ENCODE peak calls at places on chromosomes 7 and 10, in eight cellular contexts. Z is mesenchymal stem cell; M is right lobe of liver; L is PC-3; R is dorsolateral prefrontal cortex; G is fibroblast of lung; D is GM23248; E is naive thymus-derived CD4-positive, alpha-beta T cell. X is an unnamed sample.

GRCh38 chr7:85184599-85185354 is 2.1 kb downstream of the SEMA3D start:
- DNase-seq in E (no peak), D (peak), Z (peak), G (peak), L (peak), R (no peak), M (no peak), X (no peak)

GRCh38 chr7:107660381-107661080 is at the start of gene SLC26A4:
- DNase-seq in Z (no peak), R (no peak), M (no peak), D (peak), E (no peak), L (no peak), G (no peak), X (no peak)

GRCh38 chr7:148395990-148396716 is 194.4 kb upstream of the C7orf33 start:
- DNase-seq in Z (no peak), R (no peak), L (no peak), D (no peak), E (no peak), M (no peak), G (no peak), X (no peak)

GRCh38 chr10:103554488-103555320 is 61.2 kb downstream of the NEURL1 start:
- DNase-seq in R (peak), D (peak), M (no peak), E (no peak), L (peak), Z (peak), G (peak), X (peak)

GRCh38 chr10:119423911-119424590 is 118.5 kb downstream of the RGS10 start:
- DNase-seq in G (no peak), E (no peak), Z (no peak), D (no peak), L (no peak), R (no peak), M (no peak), X (no peak)

GRCh38 chr7:107838816-107839584 is 36.0 kb upstream of the SLC26A3 start:
- DNase-seq in M (no peak), G (no peak), Z (no peak), D (no peak), E (no peak), R (no peak), L (no peak), X (no peak)

GRCh38 chr7:134515569-134516468 is 11.5 kb upstream of the AKR1B10 start:
- DNase-seq in L (peak), G (peak), Z (peak), R (no peak), E (no peak), D (peak), M (no peak), X (peak)

GRCh38 chr10:130740166-130740565 is 571.4 kb downstream of the TCERG1L start:
- DNase-seq in D (no peak), G (no peak), L (no peak), Z (no peak), E (no peak), R (no peak), M (no peak), X (no peak)

GRCh38 chr10:75295901-75296441 is 60.2 kb upstream of the COMTD1 start:
- DNase-seq in M (no peak), Z (peak), E (no peak), D (peak), G (peak), L (no peak), R (no peak), X (no peak)

GRCh38 chr7:7895754-7896153 is 72.8 kb upstream of the GLCCI1 start:
- DNase-seq in R (no peak), Z (no peak), E (no peak), L (no peak), M (no peak), G (no peak), D (no peak), X (no peak)

GRCh38 chr10:72105675-72106074 is 17.3 kb upstream of the SPOCK2 start:
- DNase-seq in L (no peak), Z (no peak), E (no peak), M (no peak), R (no peak), D (no peak), G (no peak), X (no peak)

GRCh38 chr10:34148258-34148657 is 666.8 kb downstream of the PARD3 start:
- DNase-seq in E (no peak), M (no peak), G (no peak), D (no peak), L (no peak), R (no peak), Z (no peak), X (no peak)

GRCh38 chr7:69898189-69898588 is 299.9 kb downstream of the AUTS2 start:
- DNase-seq in R (no peak), M (no peak), D (no peak), E (no peak), G (no peak), L (no peak), Z (no peak), X (no peak)

GRCh38 chr10:45420453-45421192 is 46.6 kb downstream of the ALOX5 start:
- DNase-seq in G (peak), R (peak), E (peak), L (peak), Z (no peak), D (peak), M (peak), X (peak)

GRCh38 chr7:117269895-117270294 is 53.0 kb downstream of the WNT2 start:
- DNase-seq in R (no peak), M (no peak), Z (peak), E (no peak), G (peak), D (peak), L (peak), X (no peak)

GRCh38 chr10:76444034-76444800 is 1012.8 kb downstream of the LRMDA start:
- DNase-seq in L (peak), M (no peak), Z (peak), G (peak), R (no peak), D (peak), E (no peak), X (no peak)

GRCh38 chr10:81104494-81104893 is 566.8 kb downstream of the SH2D4B start:
- DNase-seq in G (no peak), D (no peak), M (no peak), R (no peak), L (no peak), E (no peak), Z (no peak), X (no peak)

DNA sequence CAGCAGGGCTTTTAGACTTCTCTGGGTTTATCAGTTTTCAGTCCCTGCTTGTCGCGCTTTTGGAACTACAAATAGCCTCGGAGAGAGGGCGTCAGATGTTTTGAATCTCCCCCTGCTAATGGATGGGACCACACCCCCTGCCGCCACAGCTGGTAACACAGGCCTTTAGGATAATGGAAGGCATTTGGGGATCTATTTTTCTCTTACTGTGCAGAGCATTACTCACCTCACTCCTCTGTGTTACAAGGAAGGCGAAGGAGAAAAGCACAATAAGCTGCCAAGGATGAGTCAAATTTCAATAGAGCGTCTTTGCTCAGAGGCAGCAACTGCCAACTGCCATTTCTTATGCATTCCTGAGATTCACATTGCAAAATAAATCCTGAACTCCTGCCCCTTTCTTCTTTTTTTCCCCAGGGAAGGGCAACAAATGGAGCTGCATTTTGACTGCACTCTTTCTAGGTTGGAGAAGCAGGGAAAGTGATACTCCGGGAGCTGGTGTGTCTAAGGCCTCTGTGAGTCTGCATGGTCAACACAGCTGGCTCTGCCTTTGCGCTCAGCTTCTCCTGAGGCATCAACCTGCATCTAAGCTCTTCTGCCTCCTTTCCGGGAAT is 31.5 kb upstream of the SMNDC1 start:
- DNase-seq in G (peak), D (peak), E (no peak), L (peak), M (no peak), Z (peak), R (no peak), X (peak)
- H3K27ac ChIP-seq in G (peak), D (peak), E (no peak), L (peak), M (no peak), Z (peak), R (peak), X (peak)

DNA sequence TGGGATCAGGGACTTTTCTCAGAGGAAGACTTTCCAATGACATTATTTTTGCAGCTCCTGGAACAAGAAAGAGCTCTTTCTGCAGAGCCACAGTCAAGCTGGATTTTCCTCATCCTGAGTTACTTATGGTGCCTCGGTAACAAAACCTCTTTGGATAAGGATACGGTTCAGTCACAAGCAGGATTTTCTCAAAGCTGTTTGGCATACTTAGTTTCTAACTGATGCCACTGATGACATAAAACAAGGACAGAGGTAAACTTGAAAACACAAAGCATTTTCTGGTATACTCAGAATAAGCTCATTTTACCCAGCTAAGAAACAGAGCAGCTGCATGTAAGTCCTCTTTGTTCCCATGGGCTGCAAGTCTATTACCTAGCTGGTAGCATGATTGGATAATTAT is 340.9 kb upstream of the MEOX2 start:
- DNase-seq in D (peak), M (no peak), G (no peak), Z (peak), E (no peak), R (no peak), L (no peak), X (no peak)
- H3K27ac ChIP-seq in D (peak), M (no peak), G (no peak), Z (no peak), E (no peak), R (no peak), L (no peak), X (peak)

GRCh38 chr7:75738604-75738974 is at the start of gene HIP1:
- DNase-seq in G (no peak), M (no peak), D (no peak), R (no peak), L (no peak), E (no peak), Z (no peak), X (no peak)
- H3K27ac ChIP-seq in G (peak), M (peak), D (peak), R (peak), L (peak), E (peak), Z (peak), X (peak)

GRCh38 chr10:93436577-93436976 is 45.6 kb downstream of the MYOF start:
- DNase-seq in G (peak), Z (peak), L (peak), M (no peak), E (no peak), D (peak), R (no peak), X (peak)
- H3K27ac ChIP-seq in G (peak), Z (peak), L (peak), M (peak), E (no peak), D (peak), R (peak), X (peak)

GRCh38 chr7:137976700-137977099 is 25.2 kb downstream of the CREB3L2 start:
- DNase-seq in E (no peak), D (peak), Z (no peak), G (no peak), L (no peak), M (no peak), R (no peak), X (no peak)
- H3K27ac ChIP-seq in E (no peak), D (peak), Z (no peak), G (peak), L (peak), M (no peak), R (peak), X (no peak)

GRCh38 chr7:75844158-75844557 is 30.6 kb upstream of the CCL24 start:
- DNase-seq in M (no peak), Z (no peak), L (no peak), D (no peak), G (no peak), R (no peak), E (no peak), X (no peak)
- H3K27ac ChIP-seq in M (no peak), Z (no peak), L (no peak), D (no peak), G (no peak), R (no peak), E (no peak), X (no peak)

DNA sequence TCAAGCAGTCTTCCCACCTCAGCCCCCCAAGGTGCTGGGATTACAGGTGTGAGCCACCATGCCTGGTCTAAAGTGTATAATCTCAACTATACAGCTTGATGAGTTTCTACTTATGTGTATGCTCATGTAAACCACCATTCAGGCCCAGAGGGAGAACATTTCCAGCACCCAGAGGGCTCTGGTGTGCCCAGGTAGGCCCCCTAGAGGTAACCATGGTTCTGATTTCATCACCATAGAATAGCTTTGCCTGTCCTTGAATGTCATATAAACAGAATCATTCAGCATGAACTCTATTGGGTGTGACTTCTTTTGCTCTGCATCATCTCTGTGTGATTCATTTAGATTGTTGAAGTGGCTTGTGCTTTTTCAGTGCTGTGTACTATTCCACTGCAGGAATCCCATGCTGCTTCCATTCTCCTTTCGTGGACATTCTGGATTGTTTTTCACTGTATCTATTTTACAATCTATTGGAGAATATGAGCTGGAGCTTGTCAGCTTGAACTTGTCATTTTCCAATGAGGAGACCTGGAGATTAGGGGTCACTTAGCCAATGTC is 35.2 kb downstream of the COL26A1 start:
- DNase-seq in G (no peak), D (no peak), L (no peak), R (no peak), E (no peak), Z (no peak), M (no peak), X (no peak)
- H3K27ac ChIP-seq in G (no peak), D (no peak), L (no peak), R (no peak), E (no peak), Z (no peak), M (no peak), X (no peak)

GRCh38 chr7:50329775-50330174 is 25.3 kb downstream of the IKZF1 start:
- DNase-seq in Z (no peak), L (no peak), M (no peak), G (no peak), E (no peak), D (no peak), R (no peak), X (no peak)

GRCh38 chr7:50330701-50331100 is 26.2 kb downstream of the IKZF1 start:
- DNase-seq in G (no peak), Z (no peak), R (no peak), E (no peak), L (no peak), D (no peak), M (no peak), X (no peak)

GRCh38 chr7:50330254-50330653 is 25.7 kb downstream of the IKZF1 start:
- DNase-seq in L (no peak), Z (no peak), M (no peak), G (no peak), R (no peak), E (no peak), D (no peak), X (no peak)

GRCh38 chr7:50324113-50324512 is 19.6 kb downstream of the IKZF1 start:
- DNase-seq in E (no peak), G (no peak), R (no peak), M (no peak), D (no peak), Z (no peak), L (no peak), X (no peak)

GRCh38 chr7:50327443-50327842 is 22.9 kb downstream of the IKZF1 start:
- DNase-seq in R (no peak), L (no peak), G (no peak), E (no peak), Z (no peak), M (no peak), D (no peak), X (no peak)
- H3K27ac ChIP-seq in R (no peak), L (no peak), G (no peak), E (peak), Z (no peak), M (no peak), D (no peak), X (no peak)

DNA sequence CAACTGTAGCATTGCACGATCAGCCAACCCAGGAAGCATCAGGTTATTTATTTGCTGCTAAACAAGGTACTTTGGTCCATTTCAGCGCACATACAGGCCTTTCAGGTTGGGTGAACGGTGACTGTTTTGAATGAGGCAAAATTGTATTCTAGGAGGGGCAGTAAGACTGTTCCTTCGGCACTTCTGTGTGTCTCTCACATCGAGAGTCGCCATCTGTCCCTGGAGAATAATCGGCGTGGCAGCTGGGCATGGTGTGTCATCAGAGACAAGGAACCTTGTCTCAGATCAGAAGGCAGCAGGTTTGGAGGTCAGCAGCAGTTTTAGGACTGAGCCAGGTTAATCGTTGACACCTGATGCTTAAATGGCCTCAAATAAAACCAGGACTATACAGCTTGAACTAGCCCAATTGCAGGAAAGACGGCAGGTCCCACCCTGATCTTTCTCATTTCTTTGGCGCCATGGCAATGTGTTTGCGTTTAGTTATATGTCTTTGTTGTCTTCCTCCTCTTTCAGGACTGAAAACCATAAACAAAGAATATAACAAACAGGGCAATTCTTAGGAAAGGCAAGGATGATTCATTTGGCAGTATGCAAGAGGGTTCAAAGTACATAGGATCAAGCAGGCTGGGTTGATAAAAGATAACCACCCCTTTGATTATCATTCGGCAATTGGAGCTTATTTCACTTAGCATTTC is 92.0 kb upstream of the PRR15 start:
- DNase-seq in Z (no peak), G (no peak), M (no peak), E (no peak), L (no peak), R (no peak), D (no peak), X (no peak)
- H3K27ac ChIP-seq in Z (no peak), G (no peak), M (peak), E (no peak), L (no peak), R (no peak), D (no peak), X (no peak)

GRCh38 chr7:1566687-1567081 is 3.1 kb downstream of the PSMG3 start:
- DNase-seq in G (no peak), D (no peak), R (no peak), L (no peak), E (no peak), Z (no peak), M (no peak), X (no peak)

GRCh38 chr7:1569440-1569832 is 396 bp downstream of the PSMG3 start:
- DNase-seq in G (peak), M (no peak), Z (peak), E (no peak), L (no peak), D (no peak), R (no peak), X (no peak)

GRCh38 chr7:1567082-1567771 is 2.6 kb downstream of the PSMG3 start:
- DNase-seq in Z (peak), E (no peak), D (peak), R (no peak), M (no peak), G (peak), L (peak), X (no peak)

GRCh38 chr7:1569016-1569415 is 816 bp downstream of the PSMG3 start:
- DNase-seq in M (no peak), Z (peak), G (peak), D (peak), R (no peak), E (no peak), L (peak), X (no peak)

GRCh38 chr7:1567893-1568292 is 1.9 kb downstream of the PSMG3 start:
- DNase-seq in D (peak), L (peak), M (no peak), R (no peak), E (no peak), Z (peak), G (peak), X (peak)
- H3K27ac ChIP-seq in D (peak), L (peak), M (no peak), R (peak), E (no peak), Z (peak), G (peak), X (peak)

X was measured in AG04450.